ENCODE peak calls at places on chromosomes 12 and 14, in five cellular contexts. B is astrocyte of the spinal cord, I is pancreas, W is SK-N-SH, V is brain microvascular endothelial cell. Z is an unnamed sample.

GRCh38 chr14:81323621-81324400 is 76.3 kb downstream of the STON2 start:
- DNase-seq in B (peak; percentile 23), I (no peak), V (no peak), W (no peak), Z (no peak)

GRCh38 chr12:78290606-78291345 is 460.1 kb downstream of the NAV3 start:
- DNase-seq in B (peak; percentile 62), I (no peak), V (peak; percentile 63), W (no peak), Z (peak; percentile 31)

GRCh38 chr12:131943876-131944275 is 5.9 kb upstream of the EP400 start:
- DNase-seq in I (peak; percentile 13), W (no peak), B (no peak), V (no peak), Z (no peak)

GRCh38 chr12:27900920-27901879 is 71.3 kb downstream of the PTHLH start:
- DNase-seq in W (no peak), V (no peak), B (no peak), I (no peak), Z (no peak)

GRCh38 chr12:75474121-75474520 is 6.4 kb upstream of the GLIPR1 start:
- DNase-seq in V (no peak), I (no peak), B (no peak), W (no peak), Z (no peak)

GRCh38 chr12:113273053-113273725 is 51.9 kb downstream of the TPCN1 start:
- DNase-seq in I (no peak), B (no peak), W (no peak), V (no peak), Z (no peak)

GRCh38 chr12:80580254-80580653 is 127.2 kb upstream of the MYF6 start:
- DNase-seq in W (peak; percentile 1), V (peak; percentile 68), B (peak; percentile 96), I (no peak), Z (peak; percentile 85)

GRCh38 chr14:22977684-22978486 is 4.5 kb downstream of the AJUBA start:
- DNase-seq in W (peak; percentile 47), I (peak; percentile 72), B (peak; percentile 57), V (no peak), Z (no peak)

GRCh38 chr12:80877706-80878384 is 59.9 kb downstream of the LIN7A start:
- DNase-seq in B (peak; percentile 52), V (no peak), W (no peak), I (no peak), Z (no peak)

GRCh38 chr14:100827751-100828447 is 2.0 kb downstream of the MEG3 start:
- DNase-seq in V (peak; percentile 80), B (peak; percentile 76), W (no peak), I (peak; percentile 85), Z (peak; percentile 59)

GRCh38 chr12:109084425-109084824 is 8.8 kb downstream of the ALKBH2 start:
- DNase-seq in W (no peak), V (no peak), B (no peak), I (no peak), Z (no peak)

GRCh38 chr12:25427328-25428249 is 125.5 kb downstream of the LMNTD1 start:
- DNase-seq in W (no peak), V (no peak), I (no peak), B (no peak), Z (no peak)

GRCh38 chr14:40447032-40447431 is 1014.8 kb upstream of the FBXO33 start:
- DNase-seq in I (no peak), B (no peak), V (no peak), W (no peak), Z (no peak)

GRCh38 chr14:90797451-90797850 is 18.8 kb downstream of the TTC7B start:
- DNase-seq in V (no peak), I (no peak), W (no peak), B (no peak), Z (no peak)

GRCh38 chr14:90797919-90798318 is 18.3 kb downstream of the TTC7B start:
- DNase-seq in I (no peak), V (no peak), W (no peak), B (no peak), Z (no peak)

GRCh38 chr14:90796319-90796718 is 19.9 kb downstream of the TTC7B start:
- DNase-seq in B (no peak), I (no peak), V (no peak), W (no peak), Z (no peak)

GRCh38 chr14:90799420-90799819 is 16.8 kb downstream of the TTC7B start:
- DNase-seq in B (no peak), I (no peak), V (no peak), W (no peak), Z (no peak)

DNA sequence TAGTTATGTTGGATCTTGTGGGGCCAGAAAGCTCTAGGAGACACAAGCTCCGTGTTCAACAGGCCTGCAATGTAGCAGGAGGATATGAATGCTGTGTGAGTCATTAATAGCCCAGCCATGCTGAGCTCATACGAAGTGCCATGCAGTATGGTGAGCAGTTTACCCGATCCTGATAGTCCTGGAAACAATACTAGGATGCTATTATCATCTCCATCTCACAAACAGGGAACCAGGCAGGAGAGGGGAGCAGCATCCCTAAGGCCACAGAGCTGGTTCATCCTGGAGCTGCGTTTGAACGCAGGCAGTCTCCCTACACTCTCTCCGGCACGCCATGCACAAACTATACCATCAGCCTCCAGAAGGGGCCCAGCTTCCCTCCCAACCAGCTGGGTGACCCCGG is 20.5 kb downstream of the TTC7B start:
- DNase-seq in V (peak; percentile 87), I (no peak), W (peak; percentile 70), B (peak; percentile 76), Z (peak; percentile 59)
- TF ChIP-seq CTCF in V (peak; percentile 18), I (no peak), W (no peak), B (no peak), Z (no peak)

GRCh38 chr14:32421781-32422180 is 92.7 kb downstream of the AKAP6 start:
- DNase-seq in W (no peak), B (no peak), I (no peak), V (no peak), Z (no peak)
- H3K4me3 ChIP-seq in W (no peak overlapping the region), B (no peak overlapping the region), I (no peak overlapping the region), V (no peak overlapping the region), Z (no peak overlapping the region)

DNA sequence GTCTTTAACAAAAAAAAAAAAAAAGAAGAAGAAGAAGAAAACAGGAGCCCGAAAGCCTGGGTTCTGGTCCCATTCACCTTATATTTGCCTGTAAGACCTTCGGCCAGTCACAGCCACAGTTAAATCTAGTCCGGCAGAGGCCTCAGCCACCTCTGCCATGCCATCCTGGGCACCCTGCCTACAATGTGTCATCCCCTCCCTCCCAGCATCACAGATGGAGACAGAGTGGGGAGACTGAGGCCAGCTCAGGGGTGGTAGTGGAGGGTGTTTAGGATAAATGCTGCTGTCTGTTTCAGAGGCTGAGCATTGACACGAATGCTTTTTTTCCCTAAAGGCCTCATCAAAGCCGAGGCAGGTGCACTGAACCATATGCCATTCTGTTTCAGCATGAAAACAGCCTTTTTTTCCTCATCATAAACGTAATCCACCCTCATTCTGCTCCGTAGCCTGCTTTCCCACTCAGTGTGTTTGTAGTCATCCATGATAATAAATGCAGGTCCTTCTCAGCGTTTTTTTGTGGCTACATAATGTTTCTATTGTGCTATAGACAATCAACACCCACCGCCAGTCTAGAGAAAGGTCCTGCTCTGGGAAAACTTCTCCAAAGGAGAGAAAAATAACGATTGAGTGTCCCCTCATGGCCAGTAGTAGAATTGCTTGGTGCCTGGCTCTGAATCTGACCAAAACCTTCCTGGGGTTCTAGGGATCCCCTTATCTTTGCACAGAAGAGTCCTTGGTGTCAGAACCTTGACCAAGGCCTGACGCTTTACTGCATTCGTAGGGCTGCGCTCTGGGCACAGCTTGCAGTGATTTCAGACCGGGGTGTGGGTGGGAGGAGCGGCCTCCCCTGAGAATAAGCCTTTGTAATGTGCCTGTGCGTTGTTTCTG is 41.1 kb upstream of the TSPAN9 start:
- DNase-seq in B (peak; percentile 22), V (peak; percentile 28), W (peak; percentile 52), I (no peak), Z (no peak)
- TF ChIP-seq CTCF in B (peak; percentile 65), V (peak; percentile 79), W (peak; percentile 54), I (no peak), Z (peak; percentile 21)

GRCh38 chr12:53182836-53183235 is 2.1 kb upstream of the CSAD start:
- DNase-seq in V (no peak), B (no peak), I (no peak), W (no peak), Z (no peak)
- H3K4me3 ChIP-seq in V (no peak overlapping the region), B (no peak overlapping the region), I (no peak overlapping the region), W (peak overlapping the region; percentile 0), Z (no peak overlapping the region)

GRCh38 chr14:91573528-91573893 is 63.4 kb upstream of the PPP4R3A start:
- DNase-seq in I (no peak), B (no peak), V (no peak), W (no peak), Z (no peak)

GRCh38 chr14:91570021-91570420 is 59.9 kb upstream of the PPP4R3A start:
- DNase-seq in V (no peak), I (no peak), W (no peak), B (no peak), Z (no peak)

GRCh38 chr14:91575469-91576208 is 65.5 kb upstream of the PPP4R3A start:
- DNase-seq in W (no peak), V (no peak), I (no peak), B (no peak), Z (no peak)

GRCh38 chr14:91577632-91578233 is 67.6 kb upstream of the PPP4R3A start:
- DNase-seq in V (no peak), B (no peak), I (no peak), W (no peak), Z (no peak)

GRCh38 chr14:91573894-91574837 is 64.1 kb upstream of the PPP4R3A start:
- DNase-seq in W (peak; percentile 63), B (peak; percentile 18), I (peak; percentile 66), V (peak; percentile 31), Z (peak; percentile 16)
- TF ChIP-seq CTCF in W (no peak), B (no peak), I (no peak), V (peak; percentile 8), Z (no peak)

DNA sequence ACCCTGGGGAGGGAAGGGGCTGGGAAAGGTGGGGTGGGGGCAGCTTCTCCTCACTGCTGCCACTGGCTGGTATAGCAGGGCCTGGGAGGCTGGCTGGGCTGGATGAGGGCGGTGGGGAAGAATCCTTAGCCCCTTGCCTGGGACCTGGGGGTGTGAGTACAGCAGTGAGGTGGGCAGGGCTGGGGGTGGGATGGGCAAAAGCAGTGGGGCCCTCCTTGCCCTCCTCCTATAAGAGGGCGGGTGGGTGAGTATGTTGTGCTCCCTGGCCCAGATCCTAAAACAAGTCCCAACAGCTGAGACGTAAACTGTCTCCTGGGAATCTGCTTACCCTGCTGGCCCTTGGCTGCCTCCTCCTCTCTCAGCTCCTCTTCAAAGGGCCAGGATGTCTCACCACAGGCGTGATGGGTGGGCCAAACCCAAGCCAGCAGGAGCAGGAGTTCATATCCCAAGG is 2.2 kb downstream of the NCKAP5L start:
- DNase-seq in W (no peak), B (peak; percentile 18), I (no peak), V (no peak), Z (no peak)
- H3K4me3 ChIP-seq in W (no peak overlapping the region), B (no peak overlapping the region), I (no peak overlapping the region), V (no peak overlapping the region), Z (peak overlapping the region; percentile 12)